ENCODE peak calls at places on chromosomes 3 and 15, in seven cellular contexts. U is brain microvascular endothelial cell; O is GM12878; J is body of pancreas; W is CD8-positive, alpha-beta memory T cell; X is AG04450; A is SJSA1. E is an unnamed sample.

GRCh38 chr3:174016186-174016585 is 618.6 kb downstream of the NLGN1 start:
- DNase-seq in U (peak), O (no peak), J (no peak), W (no peak), X (peak), A (no peak), E (no peak)

GRCh38 chr3:157231071-157231470 is 71.1 kb upstream of the CCNL1 start:
- DNase-seq in U (peak), O (no peak), J (no peak), W (no peak), X (no peak), A (no peak), E (no peak)

GRCh38 chr15:85771781-85772445 is 22.8 kb downstream of the KLHL25 start:
- DNase-seq in U (no peak), O (no peak), J (peak), W (no peak), X (no peak), A (peak), E (peak)

GRCh38 chr3:148269816-148270215 is 427.9 kb upstream of the AGTR1 start:
- DNase-seq in U (peak), O (no peak), J (no peak), W (no peak), X (no peak), A (no peak), E (no peak)

GRCh38 chr3:130658666-130659065 is 88.0 kb downstream of the PIK3R4 start:
- DNase-seq in U (no peak), O (no peak), J (no peak), W (no peak), X (no peak), A (no peak), E (no peak)

GRCh38 chr3:132164469-132165092 is 129.8 kb upstream of the CPNE4 start:
- DNase-seq in U (peak), O (no peak), J (no peak), W (no peak), X (peak), A (no peak), E (no peak)

GRCh38 chr15:67146214-67146613 is 80.8 kb downstream of the SMAD3 start:
- DNase-seq in U (peak), O (no peak), J (peak), W (no peak), X (peak), A (no peak), E (no peak)

GRCh38 chr15:90873998-90874605 is 5.7 kb downstream of the FURIN start:
- DNase-seq in U (no peak), O (no peak), J (peak), W (no peak), X (no peak), A (no peak), E (no peak)

GRCh38 chr3:134201201-134202130 is 49.2 kb downstream of the RYK start:
- DNase-seq in U (peak), O (no peak), J (no peak), W (no peak), X (peak), A (no peak), E (no peak)

GRCh38 chr3:4722103-4722502 is 229.0 kb downstream of the ITPR1 start:
- DNase-seq in U (peak), O (no peak), J (peak), W (no peak), X (no peak), A (peak), E (peak)

GRCh38 chr3:37243811-37244748 is 69.7 kb upstream of the LRRFIP2 start:
- DNase-seq in U (peak), O (no peak), J (peak), W (peak), X (no peak), A (peak), E (peak)

GRCh38 chr3:59985643-59986200 is 935.9 kb upstream of the CFAP20DC start:
- DNase-seq in U (no peak), O (no peak), J (no peak), W (no peak), X (no peak), A (no peak), E (no peak)

GRCh38 chr3:70277304-70277703 is 35.1 kb downstream of the MDFIC2 start:
- DNase-seq in U (no peak), O (no peak), J (no peak), W (no peak), X (no peak), A (no peak), E (no peak)

GRCh38 chr15:42608110-42608531 is 32.7 kb downstream of the STARD9 start:
- DNase-seq in U (peak), O (peak), J (peak), W (peak), X (no peak), A (no peak), E (no peak)

GRCh38 chr3:72890166-72890925 is 2.5 kb downstream of the GXYLT2 start:
- DNase-seq in U (no peak), O (no peak), J (no peak), W (no peak), X (no peak), A (no peak), E (no peak)

GRCh38 chr15:60353245-60353940 is 44.4 kb downstream of the ANXA2 start:
- DNase-seq in U (no peak), O (no peak), J (no peak), W (no peak), X (no peak), A (no peak), E (no peak)

GRCh38 chr15:76391847-76392246 is 55.3 kb downstream of the ISL2 start:
- DNase-seq in U (no peak), O (no peak), J (peak), W (no peak), X (no peak), A (no peak), E (no peak)

GRCh38 chr3:15602146-15602536 is 596 bp downstream of the BTD start:
- DNase-seq in U (no peak), O (no peak), J (no peak), W (no peak), X (no peak), A (no peak), E (no peak)

GRCh38 chr3:33100229-33100628 is 3.3 kb upstream of the GLB1 start:
- DNase-seq in U (no peak), O (no peak), J (no peak), W (no peak), X (no peak), A (no peak), E (no peak)
- H3K27ac ChIP-seq in U (no peak), O (no peak), J (no peak), W (no peak), X (no peak), A (no peak), E (no peak)

DNA sequence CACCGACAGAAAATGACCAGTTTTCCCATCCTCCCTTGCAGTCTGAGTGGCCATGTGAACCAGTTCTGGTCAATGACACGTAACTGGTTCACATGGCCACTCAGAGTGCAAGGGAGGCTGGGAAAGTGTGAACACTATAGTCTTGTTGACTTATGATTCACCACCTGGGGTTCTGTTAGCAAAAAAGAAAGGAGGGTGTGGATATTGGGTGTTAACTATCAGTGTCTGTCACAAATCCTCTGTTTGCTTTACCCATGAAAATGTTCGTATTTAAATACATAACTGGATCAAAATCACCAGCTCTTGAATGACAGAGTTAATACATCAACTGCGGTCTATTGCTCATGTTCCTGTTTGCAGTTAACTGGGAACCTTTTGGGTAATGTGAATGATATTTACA is 92.3 kb downstream of the ADAMTSL3 start:
- DNase-seq in U (no peak), O (no peak), J (no peak), W (no peak), X (no peak), A (no peak), E (no peak)
- H3K27ac ChIP-seq in U (no peak), O (no peak), J (no peak), W (no peak), X (no peak), A (no peak), E (no peak)

GRCh38 chr15:70602834-70603560 is 160.4 kb downstream of the UACA start:
- DNase-seq in U (no peak), O (no peak), J (no peak), W (no peak), X (no peak), A (no peak), E (no peak)

GRCh38 chr15:70602281-70602680 is 161.1 kb downstream of the UACA start:
- DNase-seq in U (no peak), O (no peak), J (no peak), W (no peak), X (no peak), A (no peak), E (no peak)

GRCh38 chr15:70608156-70608555 is 155.2 kb downstream of the UACA start:
- DNase-seq in U (no peak), O (no peak), J (no peak), W (no peak), X (no peak), A (no peak), E (no peak)

GRCh38 chr15:70604671-70605070 is 158.7 kb downstream of the UACA start:
- DNase-seq in U (no peak), O (no peak), J (no peak), W (no peak), X (no peak), A (no peak), E (no peak)

DNA sequence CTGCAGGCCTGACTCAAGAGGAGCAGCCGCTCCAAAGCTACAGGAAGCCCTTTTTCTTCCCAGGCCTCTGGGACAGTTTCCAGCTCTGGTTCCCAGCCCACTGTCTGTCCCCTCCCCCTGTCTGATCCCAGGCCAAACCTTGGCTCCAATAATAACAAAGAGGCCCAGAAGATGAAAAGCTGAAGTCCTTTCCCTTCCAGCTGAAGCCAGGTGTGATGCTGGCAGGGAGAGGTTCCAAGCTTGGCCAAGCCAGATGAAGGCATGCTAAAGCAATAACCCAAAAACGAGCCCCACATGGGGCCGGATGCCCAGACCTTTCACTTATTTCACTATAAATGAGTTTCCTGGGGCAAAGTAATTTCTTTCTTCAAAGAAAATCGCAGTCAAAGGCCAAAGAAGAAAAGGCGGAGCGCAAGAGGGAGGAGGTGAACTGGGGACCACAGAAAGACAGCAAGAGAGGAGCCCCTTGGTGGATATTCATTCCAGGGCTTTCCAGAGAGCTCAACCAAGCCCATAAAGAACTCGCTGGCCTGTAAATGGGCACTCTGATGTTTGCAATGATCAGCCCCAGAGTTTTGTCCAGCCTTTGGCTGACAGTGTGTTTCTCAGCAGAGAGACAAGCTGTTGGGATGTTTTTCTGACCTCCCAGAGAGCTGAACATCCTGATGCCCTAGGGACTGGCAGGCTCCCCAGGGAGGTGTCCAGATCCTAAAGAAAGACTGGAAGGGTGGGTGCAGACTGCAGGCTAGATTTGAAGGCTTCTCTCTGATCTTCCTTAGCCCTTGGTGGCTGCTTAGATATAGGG is 157.6 kb downstream of the UACA start:
- DNase-seq in U (peak), O (no peak), J (peak), W (no peak), X (peak), A (no peak), E (peak)
- H3K27ac ChIP-seq in U (peak), O (no peak), J (peak), W (no peak), X (peak), A (no peak), E (no peak)

DNA sequence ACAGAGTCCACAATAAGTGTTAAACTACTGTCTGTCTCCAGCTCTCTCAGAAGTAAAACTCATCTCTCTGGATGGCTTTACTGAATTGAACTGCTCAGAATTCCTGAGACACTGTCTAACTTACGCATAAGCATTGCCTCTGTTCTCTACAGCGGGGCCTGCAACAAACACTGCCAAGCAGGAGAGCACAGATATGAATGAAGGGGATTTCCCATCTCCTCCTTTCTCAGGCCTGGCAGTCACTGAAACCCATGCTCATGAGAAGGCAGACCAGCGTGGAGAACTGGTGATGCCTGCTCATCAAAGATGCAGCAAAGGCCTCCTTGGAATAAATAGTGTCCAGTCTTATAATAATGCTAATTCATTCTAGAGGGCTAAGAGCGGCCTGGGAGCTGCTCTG is 10.3 kb downstream of the RASGRP1 start:
- DNase-seq in U (peak), O (no peak), J (no peak), W (no peak), X (peak), A (no peak), E (no peak)
- H3K27ac ChIP-seq in U (no peak), O (peak), J (no peak), W (no peak), X (peak), A (no peak), E (no peak)

GRCh38 chr3:188269040-188269439 is 115.1 kb downstream of the LPP start:
- DNase-seq in U (no peak), O (no peak), J (no peak), W (no peak), X (no peak), A (no peak), E (no peak)
- H3K27ac ChIP-seq in U (peak), O (no peak), J (no peak), W (no peak), X (no peak), A (peak), E (peak)

DNA sequence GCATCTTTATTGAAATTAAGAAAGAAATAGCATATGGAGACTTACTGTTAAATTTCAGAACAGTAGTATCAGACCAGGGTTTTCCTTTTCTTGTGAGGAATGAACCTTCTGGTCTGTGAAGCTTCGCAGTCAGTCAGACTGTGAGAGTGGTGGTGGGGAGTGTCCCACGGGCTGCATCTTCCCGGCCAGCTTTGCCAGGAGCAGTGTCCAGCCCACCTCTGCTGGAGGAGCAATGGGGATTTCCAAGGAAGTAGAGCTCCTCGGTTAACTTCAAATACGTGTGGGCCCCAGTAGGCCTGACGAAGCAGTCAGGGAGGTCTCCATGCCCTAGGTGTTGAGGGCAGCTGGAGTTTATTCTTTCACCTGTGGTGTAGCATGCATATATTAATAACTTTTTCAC is 40.9 kb upstream of the FBXL22 start:
- DNase-seq in U (no peak), O (no peak), J (no peak), W (no peak), X (no peak), A (no peak), E (no peak)
- H3K27ac ChIP-seq in U (no peak), O (peak), J (no peak), W (no peak), X (no peak), A (no peak), E (no peak)